ENCODE peak calls at places on chromosomes 4 and X, in four cellular contexts. X is NCI-H2171, A is A673, W is anterior cingulate cortex. C is an unnamed sample.

GRCh38 chr4:40185830-40186664 is 10.8 kb upstream of the RHOH start:
- DNase-seq in X (no peak), A (peak), W (no peak), C (no peak)

GRCh38 chr4:39718366-39719323 is 20.7 kb downstream of the UBE2K start:
- DNase-seq in X (no peak), A (no peak), W (no peak), C (no peak)

GRCh38 chr4:168805341-168805740 is 204.7 kb downstream of the CBR4 start:
- DNase-seq in X (no peak), A (no peak), W (no peak), C (no peak)

GRCh38 chr4:107682306-107682705 is 37.7 kb downstream of the PAPSS1 start:
- DNase-seq in X (no peak), A (no peak), W (no peak), C (no peak)

GRCh38 chrX:138710866-138711331 is 618 bp downstream of the FGF13 start:
- DNase-seq in X (no peak), A (peak), W (no peak), C (no peak)

GRCh38 chr4:126807132-126807531 is 825.6 kb upstream of the INTU start:
- DNase-seq in X (no peak), A (no peak), W (no peak), C (no peak)

GRCh38 chr4:153501578-153501977 is 35.4 kb downstream of the TMEM131L start:
- DNase-seq in X (no peak), A (no peak), W (no peak), C (no peak)

GRCh38 chrX:44507292-44507691 is 35.4 kb downstream of the FUNDC1 start:
- DNase-seq in X (no peak), A (no peak), W (no peak), C (no peak)

GRCh38 chrX:5586726-5587125 is 641.9 kb downstream of the NLGN4X start:
- DNase-seq in X (no peak), A (peak), W (no peak), C (no peak)

GRCh38 chr4:169416997-169417396 is 146.2 kb upstream of the SH3RF1 start:
- DNase-seq in X (no peak), A (peak), W (no peak), C (no peak)

GRCh38 chrX:88863726-88864125 is 116.7 kb downstream of the CPXCR1 start:
- DNase-seq in X (no peak), A (no peak), W (no peak), C (no peak)

GRCh38 chr4:88005086-88005485 is 2.3 kb upstream of the PKD2 start:
- DNase-seq in X (no peak), A (no peak), W (no peak), C (no peak)

GRCh38 chr4:37628977-37629609 is 57.1 kb downstream of the RELL1 start:
- DNase-seq in X (no peak), A (no peak), W (no peak), C (peak)

GRCh38 chrX:31706456-31706855 is 634.6 kb upstream of the FTHL17 start:
- DNase-seq in X (no peak), A (peak), W (no peak), C (no peak)

GRCh38 chr4:109315341-109315740 is 12.9 kb upstream of the COL25A1 start:
- DNase-seq in X (no peak), A (no peak), W (no peak), C (no peak)

GRCh38 chr4:54229631-54230478 is 762 bp downstream of the PDGFRA start:
- DNase-seq in X (no peak), A (no peak), W (no peak), C (no peak)

GRCh38 chrX:119325456-119325855 is 73.7 kb upstream of the SLC25A43 start:
- DNase-seq in X (no peak), A (no peak), W (no peak), C (peak)

GRCh38 chr4:56653461-56654237 is 27.4 kb downstream of the HOPX start:
- DNase-seq in X (no peak), A (no peak), W (no peak), C (no peak)

GRCh38 chr4:38424171-38424871 is 239.7 kb upstream of the KLF3 start:
- DNase-seq in X (no peak), A (no peak), W (no peak), C (no peak)

GRCh38 chr4:133624744-133625143 is 475.6 kb downstream of the PCDH10 start:
- DNase-seq in X (peak), A (no peak), W (no peak), C (no peak)

GRCh38 chr4:10080874-10081606 is 35.6 kb downstream of the WDR1 start:
- DNase-seq in X (no peak), A (no peak), W (no peak), C (no peak)

GRCh38 chr4:6608758-6609414 is 31.6 kb upstream of the MRFAP1 start:
- DNase-seq in X (no peak), A (no peak), W (peak), C (no peak)

GRCh38 chr4:82372502-82372873 is 1.3 kb downstream of the HNRNPD start:
- DNase-seq in X (no peak), A (peak), W (peak), C (no peak)

GRCh38 chr4:77695769-77696168 is 90.1 kb downstream of the CXCL13 start:
- DNase-seq in X (no peak), A (no peak), W (no peak), C (peak)

GRCh38 chr4:8580321-8581093 is at the start of gene GPR78:
- DNase-seq in X (peak), A (peak), W (no peak), C (no peak)

GRCh38 chrX:110131031-110131430 is 128.1 kb downstream of the TMEM164 start:
- DNase-seq in X (peak), A (no peak), W (no peak), C (no peak)

GRCh38 chr4:159390648-159391047 is 287.8 kb downstream of the RAPGEF2 start:
- DNase-seq in X (no peak), A (peak), W (no peak), C (peak)

GRCh38 chr4:117327491-117327890 is 242.1 kb upstream of the TRAM1L1 start:
- DNase-seq in X (no peak), A (no peak), W (no peak), C (no peak)

GRCh38 chr4:137124278-137124932 is 407.9 kb downstream of the PCDH18 start:
- DNase-seq in X (peak), A (peak), W (peak), C (peak)

GRCh38 chr4:158193171-158193749 is 17.0 kb upstream of the TMEM144 start:
- DNase-seq in X (no peak), A (peak), W (no peak), C (no peak)

GRCh38 chr4:65917486-65917885 is 247.2 kb upstream of the EPHA5 start:
- DNase-seq in X (no peak), A (no peak), W (no peak), C (no peak)

GRCh38 chr4:111652206-111652605 is 493.0 kb upstream of the FAM241A start:
- DNase-seq in X (no peak), A (peak), W (no peak), C (no peak)

C was measured in PC-9.